ENCODE peak calls at places on chromosomes 11 and 22, in nine cellular contexts. C is Calu3, F is WTC11, A is astrocyte of the cerebellum, O is nephron progenitor cell, H is BJ, Z is B cell, G is IMR-90, J is neural progenitor cell. X is an unnamed sample.

GRCh38 chr11:119793335-119793984 is 64.5 kb upstream of the NECTIN1 start:
- DNase-seq in O (no peak), J (no peak), F (no peak), Z (no peak), C (no peak), G (no peak), A (no peak), H (no peak), X (no peak)

GRCh38 chr11:61342207-61342803 is 9.3 kb downstream of the TKFC start:
- DNase-seq in Z (no peak), A (no peak), F (no peak), O (no peak), C (no peak), H (no peak), J (no peak), G (no peak), X (no peak)

GRCh38 chr11:89205378-89205777 is 27.7 kb downstream of the TYR start:
- DNase-seq in J (no peak), O (no peak), A (no peak), C (no peak), G (no peak), Z (no peak), F (no peak), H (no peak), X (no peak)

GRCh38 chr11:2305140-2305861 is 3.5 kb downstream of the TSPAN32 start:
- DNase-seq in F (peak; percentile 93), C (peak; percentile 90), Z (peak; percentile 82), O (peak; percentile 90), J (peak; percentile 89), A (no peak), G (peak; percentile 58), H (no peak), X (peak; percentile 92)

GRCh38 chr11:113174862-113175261 is 139.5 kb upstream of the TTC12 start:
- DNase-seq in Z (no peak), A (no peak), J (no peak), O (no peak), H (no peak), C (no peak), F (no peak), G (no peak), X (no peak)

GRCh38 chr11:57527056-57527631 is 3.4 kb downstream of the TIMM10 start:
- DNase-seq in G (peak; percentile 59), O (peak; percentile 89), F (peak; percentile 86), Z (no peak), H (no peak), C (peak; percentile 81), A (peak; percentile 45), J (peak; percentile 79), X (peak; percentile 77)

GRCh38 chr11:133386852-133387251 is 145.4 kb downstream of the OPCML start:
- DNase-seq in F (no peak), H (no peak), J (no peak), C (no peak), O (no peak), Z (no peak), G (no peak), A (no peak), X (no peak)

GRCh38 chr11:65524747-65525658 is at the start of gene SCYL1:
- DNase-seq in F (peak; percentile 78), G (peak; percentile 79), H (no peak), J (peak; percentile 88), A (peak; percentile 57), O (peak; percentile 83), Z (peak; percentile 94), C (peak; percentile 75), X (peak; percentile 85)

GRCh38 chr11:117478926-117479325 is 151.3 kb downstream of the CEP164 start:
- DNase-seq in F (no peak), O (no peak), A (no peak), H (no peak), C (no peak), Z (no peak), G (no peak), J (no peak), X (no peak)

GRCh38 chr11:24386551-24387404 is 110.1 kb upstream of the LUZP2 start:
- DNase-seq in J (peak; percentile 58), O (peak; percentile 4), G (peak; percentile 68), F (no peak), A (peak; percentile 29), C (peak; percentile 7), Z (no peak), H (no peak), X (peak; percentile 8)
- TF ChIP-seq CTCF in J (peak; percentile 70), O (peak; percentile 58), G (peak; percentile 71), F (peak; percentile 23), A (peak; percentile 57), C (peak; percentile 42), Z (no peak), H (peak; percentile 38), X (peak; percentile 61)

GRCh38 chr11:130002846-130003716 is 446 bp upstream of the PRDM10 start:
- DNase-seq in Z (peak; percentile 98), G (peak; percentile 98), H (peak; percentile 92), O (peak; percentile 87), J (peak; percentile 96), A (peak; percentile 97), F (peak; percentile 84), C (peak; percentile 86), X (peak; percentile 87)

GRCh38 chr11:130000552-130001176 is 2.0 kb downstream of the PRDM10 start:
- DNase-seq in C (no peak), A (no peak), F (no peak), J (no peak), H (no peak), Z (no peak), O (no peak), G (no peak), X (no peak)

GRCh38 chr11:130001491-130002351 is 914 bp downstream of the PRDM10 start:
- DNase-seq in F (peak; percentile 38), O (peak; percentile 83), J (peak; percentile 92), C (peak; percentile 0), G (peak; percentile 25), Z (peak; percentile 87), H (no peak), A (no peak), X (no peak)

GRCh38 chr11:130003717-130004001 is 1.0 kb upstream of the PRDM10 start:
- DNase-seq in Z (no peak), H (no peak), G (no peak), F (no peak), J (no peak), C (no peak), O (no peak), A (no peak), X (no peak)

GRCh38 chr11:130002352-130002845 is at the start of gene PRDM10:
- DNase-seq in Z (peak; percentile 97), H (peak; percentile 26), F (peak; percentile 87), G (peak; percentile 87), A (peak; percentile 74), C (peak; percentile 88), O (peak; percentile 87), J (peak; percentile 94), X (peak; percentile 87)
- TF ChIP-seq CTCF in Z (no peak), H (no peak), F (no peak), G (no peak), A (no peak), C (no peak), O (no peak), J (no peak), X (no peak)

DNA sequence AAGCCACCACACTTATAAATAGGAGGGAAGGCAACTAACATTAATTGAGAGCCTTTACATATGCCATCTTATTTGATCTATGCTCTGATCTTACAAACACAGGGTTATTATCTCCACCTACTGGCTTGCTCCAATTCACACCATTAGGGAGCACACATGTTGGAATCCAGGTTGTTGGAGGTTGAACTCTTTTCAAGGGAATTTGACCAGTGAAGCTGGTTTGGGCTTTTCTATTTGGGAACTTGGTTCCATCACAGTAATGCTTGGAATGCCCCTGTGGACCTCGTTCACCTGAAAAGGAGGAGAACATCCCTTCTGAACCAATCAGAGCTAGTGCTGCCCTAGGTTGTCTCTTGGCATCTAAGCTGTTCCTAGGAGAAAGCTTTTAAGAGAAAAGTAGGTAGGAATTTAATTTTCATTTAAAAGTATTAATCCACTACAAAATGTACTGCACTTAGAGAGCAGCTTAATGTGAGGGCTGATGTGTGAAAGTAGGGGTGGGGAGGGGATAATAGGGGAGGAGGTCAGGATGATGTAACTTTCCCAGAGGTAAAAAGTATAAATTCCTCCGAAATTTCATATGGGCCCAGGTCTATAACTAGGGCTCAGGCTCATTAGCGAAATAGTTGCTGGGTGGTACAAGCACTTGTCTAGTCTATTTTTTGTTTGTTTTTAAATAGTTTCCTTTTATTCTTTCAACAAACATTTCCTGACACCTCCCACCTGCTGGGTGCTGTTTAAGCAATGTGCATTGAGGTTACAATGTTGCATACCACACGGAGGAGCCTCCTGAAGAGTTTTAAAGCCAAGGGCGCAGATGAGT is 7.6 kb upstream of the MICAL2 start:
- DNase-seq in C (no peak), H (no peak), G (no peak), O (no peak), Z (no peak), J (no peak), F (no peak), A (no peak), X (no peak)
- TF ChIP-seq CTCF in C (no peak), H (peak; percentile 15), G (peak; percentile 21), O (no peak), Z (no peak), J (no peak), F (no peak), A (peak; percentile 5), X (no peak)

GRCh38 chr22:42693055-42693762 is 27.5 kb downstream of the A4GALT start:
- DNase-seq in O (no peak), Z (peak; percentile 16), C (no peak), F (no peak), H (no peak), G (no peak), J (no peak), A (no peak), X (no peak)

GRCh38 chr22:42693763-42694683 is 26.6 kb downstream of the A4GALT start:
- DNase-seq in H (no peak), A (no peak), Z (peak; percentile 11), J (no peak), C (no peak), O (no peak), F (no peak), G (no peak), X (no peak)

GRCh38 chr22:42691440-42691839 is 29.2 kb downstream of the A4GALT start:
- DNase-seq in J (no peak), Z (peak; percentile 8), F (no peak), H (no peak), A (no peak), C (no peak), O (no peak), G (no peak), X (no peak)

GRCh38 chr22:42695294-42695693 is 25.4 kb downstream of the A4GALT start:
- DNase-seq in H (no peak), J (no peak), O (no peak), Z (peak; percentile 27), G (no peak), C (no peak), F (no peak), A (no peak), X (no peak)

DNA sequence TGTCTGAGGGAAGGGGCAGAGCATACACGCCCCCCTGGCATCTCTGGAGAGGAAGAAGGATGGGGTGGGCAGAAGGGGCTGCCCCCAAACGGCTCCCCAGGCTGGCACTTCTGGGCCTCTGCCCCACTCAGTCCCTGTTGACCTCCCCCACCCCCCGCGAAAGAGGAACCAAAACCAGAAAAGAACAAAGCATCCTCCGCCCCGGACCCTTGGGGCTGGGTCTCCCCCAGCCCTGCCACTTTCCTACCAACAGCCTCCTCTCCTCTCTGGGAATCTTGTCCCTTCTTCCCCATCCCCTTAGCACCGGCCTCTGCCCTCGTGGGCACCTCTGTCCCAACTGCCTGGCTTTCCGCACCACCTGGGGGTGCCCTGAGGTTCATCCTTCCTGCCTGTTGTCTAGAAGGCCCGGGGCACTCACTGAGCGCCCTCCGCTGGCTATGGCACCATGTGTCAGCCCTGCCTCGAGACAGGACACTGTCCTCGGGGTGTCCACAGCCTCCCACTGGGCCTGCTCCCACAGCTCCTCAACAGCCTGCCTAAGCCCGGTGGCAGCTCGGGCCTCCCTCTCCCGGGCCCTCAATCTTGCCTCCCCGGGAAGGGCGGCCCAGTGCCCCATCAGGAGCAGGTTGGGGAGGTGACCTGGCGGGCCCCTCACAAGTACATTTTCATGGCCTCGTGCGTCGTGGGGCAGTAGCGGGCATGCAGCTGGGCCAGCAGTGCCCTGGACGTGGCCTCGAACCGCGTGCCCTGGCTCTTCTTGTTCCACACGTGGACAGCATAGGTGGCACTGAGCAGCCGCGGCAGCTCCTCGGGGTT is 28.2 kb downstream of the A4GALT start:
- DNase-seq in H (no peak), Z (peak; percentile 85), A (no peak), G (no peak), J (no peak), F (no peak), O (no peak), C (no peak), X (no peak)
- TF ChIP-seq CTCF in H (no peak), Z (peak; percentile 32), A (no peak), G (no peak), J (no peak), F (no peak), O (no peak), C (no peak), X (no peak)